ENCODE peak calls at places on chromosomes 1 and 21, in five cellular contexts. I is esophagus squamous epithelium, A is heart right ventricle, L is occipital lobe, J is ELR. Y is an unnamed sample.

GRCh38 chr1:212177542-212177941 is 107.7 kb upstream of the PPP2R5A start:
- DNase-seq in I (no peak), A (no peak), L (no peak), J (no peak), Y (no peak)

GRCh38 chr1:68361511-68361910 is 88.2 kb downstream of the RPE65 start:
- DNase-seq in I (no peak), A (no peak), L (no peak), J (no peak), Y (no peak)

GRCh38 chr1:216523449-216524190 is 100.4 kb upstream of the USH2A start:
- DNase-seq in I (no peak), A (no peak), L (no peak), J (peak), Y (peak)

GRCh38 chr1:42891471-42891870 is 45.1 kb downstream of the ZNF691 start:
- DNase-seq in I (no peak), A (no peak), L (no peak), J (no peak), Y (no peak)

GRCh38 chr1:165456114-165456513 is 11.2 kb upstream of the RXRG start:
- DNase-seq in I (no peak), A (no peak), L (no peak), J (no peak), Y (peak)

GRCh38 chr1:18870325-18870865 is 10.9 kb upstream of the TAS1R2 start:
- DNase-seq in I (no peak), A (no peak), L (no peak), J (no peak), Y (peak)

GRCh38 chr1:185850366-185850765 is 116.2 kb downstream of the HMCN1 start:
- DNase-seq in I (no peak), A (no peak), L (no peak), J (peak), Y (peak)

GRCh38 chr1:2003564-2004131 is at the start of gene CFAP74:
- DNase-seq in I (no peak), A (peak), L (peak), J (peak), Y (no peak)

GRCh38 chr1:175206687-175207086 is 14.1 kb upstream of the KIAA0040 start:
- DNase-seq in I (no peak), A (no peak), L (no peak), J (no peak), Y (peak)

GRCh38 chr1:230167419-230167852 is 100.4 kb downstream of the GALNT2 start:
- DNase-seq in I (no peak), A (no peak), L (no peak), J (peak), Y (peak)

GRCh38 chr1:167161762-167162161 is 58.9 kb upstream of the POU2F1 start:
- DNase-seq in I (no peak), A (no peak), L (no peak), J (no peak), Y (no peak)

GRCh38 chr1:85359874-85360708 is 83.7 kb upstream of the BCL10 start:
- DNase-seq in I (no peak), A (no peak), L (no peak), J (peak), Y (no peak)

GRCh38 chr1:1361982-1362423 is 3.6 kb upstream of the MXRA8 start:
- DNase-seq in I (no peak), A (peak), L (no peak), J (peak), Y (no peak)

GRCh38 chr21:45169001-45169400 is 94.6 kb downstream of the ADARB1 start:
- DNase-seq in I (no peak), A (no peak), L (no peak), J (no peak), Y (no peak)

GRCh38 chr1:200838676-200839445 is 33.9 kb upstream of the GPR25 start:
- DNase-seq in I (no peak), A (no peak), L (no peak), J (peak), Y (no peak)

GRCh38 chr1:99306644-99307043 is 42.4 kb downstream of the PLPPR4 start:
- DNase-seq in I (no peak), A (no peak), L (no peak), J (no peak), Y (no peak)

GRCh38 chr1:62977321-62977720 is 193.4 kb downstream of the ATG4C start:
- DNase-seq in I (no peak), A (no peak), L (no peak), J (no peak), Y (no peak)

GRCh38 chr1:106515375-106515774 is 541.1 kb upstream of the PRMT6 start:
- DNase-seq in I (no peak), A (no peak), L (no peak), J (no peak), Y (no peak)

GRCh38 chr1:31476891-31477846 is 64.2 kb downstream of the SERINC2 start:
- DNase-seq in I (no peak), A (no peak), L (no peak), J (peak), Y (peak)

GRCh38 chr1:39266269-39266668 is 61.8 kb downstream of the MACF1 start:
- DNase-seq in I (no peak), A (no peak), L (no peak), J (peak), Y (no peak)

GRCh38 chr1:154974086-154974807 is at the start of gene CKS1B:
- DNase-seq in I (peak), A (peak), L (peak), J (peak), Y (peak)

GRCh38 chr1:33762099-33762830 is 101.6 kb upstream of the HMGB4 start:
- DNase-seq in I (no peak), A (no peak), L (no peak), J (no peak), Y (no peak)

GRCh38 chr1:228721407-228721806 is 13.9 kb upstream of the RHOU start:
- DNase-seq in I (no peak), A (no peak), L (no peak), J (no peak), Y (peak)

GRCh38 chr1:208187499-208188041 is 56.6 kb downstream of the PLXNA2 start:
- DNase-seq in I (no peak), A (no peak), L (no peak), J (no peak), Y (no peak)

GRCh38 chr21:38591138-38591537 is 92.9 kb upstream of the ERG start:
- DNase-seq in I (no peak), A (no peak), L (no peak), J (no peak), Y (no peak)

GRCh38 chr1:156598125-156598524 is 3.2 kb downstream of the GPATCH4 start:
- DNase-seq in I (no peak), A (no peak), L (no peak), J (no peak), Y (no peak)

GRCh38 chr1:77874804-77875445 is 13.5 kb upstream of the NEXN start:
- DNase-seq in I (no peak), A (no peak), L (no peak), J (peak), Y (peak)